ENCODE peak calls at places on chromosomes 13 and 19, in six cellular contexts. One of them, this sample, is unnamed.

GRCh38 chr13:21015284-21015683 is 46.1 kb downstream of the LATS2 start:
- DNase-seq in tibial nerve: no peak
- DNase-seq in GM23338: no peak
- DNase-seq in aorta: no peak
- DNase-seq in neural progenitor cell: no peak
- DNase-seq in OCI-LY7: no peak
- DNase-seq in this sample: no peak

GRCh38 chr13:35838356-35838755 is 292.8 kb downstream of the DCLK1 start:
- DNase-seq in GM23338: no peak
- DNase-seq in neural progenitor cell: no peak
- DNase-seq in tibial nerve: no peak
- DNase-seq in OCI-LY7: no peak
- DNase-seq in aorta: no peak
- DNase-seq in this sample: no peak

GRCh38 chr13:26600345-26600761 is 42.9 kb downstream of the WASF3 start:
- DNase-seq in OCI-LY7: no peak
- DNase-seq in GM23338: no peak
- DNase-seq in neural progenitor cell: no peak
- DNase-seq in aorta: no peak
- DNase-seq in tibial nerve: peak; percentile 41
- DNase-seq in this sample: no peak

GRCh38 chr13:20118268-20119140 is 42.3 kb downstream of the GJA3 start:
- DNase-seq in GM23338: peak; percentile 72
- DNase-seq in OCI-LY7: no peak
- DNase-seq in neural progenitor cell: peak; percentile 63
- DNase-seq in aorta: peak; percentile 86
- DNase-seq in tibial nerve: peak; percentile 10
- DNase-seq in this sample: no peak

GRCh38 chr13:73171926-73172325 is 113.1 kb downstream of the KLF5 start:
- DNase-seq in neural progenitor cell: no peak
- DNase-seq in OCI-LY7: no peak
- DNase-seq in GM23338: peak; percentile 49
- DNase-seq in aorta: no peak
- DNase-seq in tibial nerve: no peak
- DNase-seq in this sample: no peak

GRCh38 chr19:17450264-17451075 is 2.0 kb upstream of the TMEM221 start:
- DNase-seq in neural progenitor cell: no peak
- DNase-seq in GM23338: no peak
- DNase-seq in tibial nerve: no peak
- DNase-seq in aorta: no peak
- DNase-seq in OCI-LY7: no peak
- DNase-seq in this sample: no peak

GRCh38 chr13:111911754-111912452 is 155.0 kb upstream of the SOX1 start:
- DNase-seq in OCI-LY7: no peak
- DNase-seq in GM23338: no peak
- DNase-seq in aorta: no peak
- DNase-seq in tibial nerve: no peak
- DNase-seq in neural progenitor cell: no peak
- DNase-seq in this sample: no peak

GRCh38 chr19:49335071-49335783 is at the start of gene CD37:
- DNase-seq in aorta: peak; percentile 71
- DNase-seq in GM23338: no peak
- DNase-seq in tibial nerve: no peak
- DNase-seq in OCI-LY7: peak; percentile 82
- DNase-seq in neural progenitor cell: no peak
- DNase-seq in this sample: peak; percentile 59

GRCh38 chr19:49643466-49643865 is 1.5 kb downstream of the SCAF1 start:
- DNase-seq in GM23338: no peak
- DNase-seq in aorta: no peak
- DNase-seq in neural progenitor cell: no peak
- DNase-seq in OCI-LY7: no peak
- DNase-seq in tibial nerve: no peak
- DNase-seq in this sample: peak; percentile 24

GRCh38 chr13:106210327-106210726 is 325.1 kb downstream of the EFNB2 start:
- DNase-seq in OCI-LY7: no peak
- DNase-seq in aorta: no peak
- DNase-seq in GM23338: no peak
- DNase-seq in tibial nerve: no peak
- DNase-seq in neural progenitor cell: no peak
- DNase-seq in this sample: no peak

GRCh38 chr19:55635856-55636440 is 4.9 kb upstream of the ZNF580 start:
- DNase-seq in GM23338: no peak
- DNase-seq in tibial nerve: no peak
- DNase-seq in OCI-LY7: no peak
- DNase-seq in aorta: peak; percentile 25
- DNase-seq in neural progenitor cell: no peak
- DNase-seq in this sample: peak; percentile 20

GRCh38 chr13:19888799-19889198 is 25.4 kb upstream of the ZMYM5 start:
- DNase-seq in OCI-LY7: no peak
- DNase-seq in aorta: no peak
- DNase-seq in tibial nerve: no peak
- DNase-seq in GM23338: no peak
- DNase-seq in neural progenitor cell: no peak
- DNase-seq in this sample: peak; percentile 13

GRCh38 chr19:43469160-43469480 is 3.7 kb upstream of the LYPD3 start:
- DNase-seq in tibial nerve: no peak
- DNase-seq in aorta: no peak
- DNase-seq in OCI-LY7: peak; percentile 24
- DNase-seq in GM23338: no peak
- DNase-seq in neural progenitor cell: no peak
- DNase-seq in this sample: peak; percentile 57

GRCh38 chr13:31965361-31966066 is 66.1 kb upstream of the FRY start:
- DNase-seq in OCI-LY7: no peak
- DNase-seq in GM23338: no peak
- DNase-seq in aorta: no peak
- DNase-seq in neural progenitor cell: no peak
- DNase-seq in tibial nerve: no peak
- DNase-seq in this sample: peak; percentile 22

GRCh38 chr13:20799726-20800416 is 26.1 kb upstream of the EEF1AKMT1 start:
- DNase-seq in aorta: no peak
- DNase-seq in OCI-LY7: no peak
- DNase-seq in tibial nerve: no peak
- DNase-seq in neural progenitor cell: no peak
- DNase-seq in GM23338: no peak
- DNase-seq in this sample: no peak

GRCh38 chr13:52348983-52349780 is 56.8 kb downstream of the THSD1 start:
- DNase-seq in tibial nerve: no peak
- DNase-seq in GM23338: no peak
- DNase-seq in neural progenitor cell: no peak
- DNase-seq in OCI-LY7: no peak
- DNase-seq in aorta: no peak
- DNase-seq in this sample: no peak

GRCh38 chr13:113475280-113475679 is 15.2 kb downstream of the DCUN1D2 start:
- DNase-seq in OCI-LY7: no peak
- DNase-seq in GM23338: no peak
- DNase-seq in aorta: no peak
- DNase-seq in tibial nerve: no peak
- DNase-seq in neural progenitor cell: no peak
- DNase-seq in this sample: no peak

DNA sequence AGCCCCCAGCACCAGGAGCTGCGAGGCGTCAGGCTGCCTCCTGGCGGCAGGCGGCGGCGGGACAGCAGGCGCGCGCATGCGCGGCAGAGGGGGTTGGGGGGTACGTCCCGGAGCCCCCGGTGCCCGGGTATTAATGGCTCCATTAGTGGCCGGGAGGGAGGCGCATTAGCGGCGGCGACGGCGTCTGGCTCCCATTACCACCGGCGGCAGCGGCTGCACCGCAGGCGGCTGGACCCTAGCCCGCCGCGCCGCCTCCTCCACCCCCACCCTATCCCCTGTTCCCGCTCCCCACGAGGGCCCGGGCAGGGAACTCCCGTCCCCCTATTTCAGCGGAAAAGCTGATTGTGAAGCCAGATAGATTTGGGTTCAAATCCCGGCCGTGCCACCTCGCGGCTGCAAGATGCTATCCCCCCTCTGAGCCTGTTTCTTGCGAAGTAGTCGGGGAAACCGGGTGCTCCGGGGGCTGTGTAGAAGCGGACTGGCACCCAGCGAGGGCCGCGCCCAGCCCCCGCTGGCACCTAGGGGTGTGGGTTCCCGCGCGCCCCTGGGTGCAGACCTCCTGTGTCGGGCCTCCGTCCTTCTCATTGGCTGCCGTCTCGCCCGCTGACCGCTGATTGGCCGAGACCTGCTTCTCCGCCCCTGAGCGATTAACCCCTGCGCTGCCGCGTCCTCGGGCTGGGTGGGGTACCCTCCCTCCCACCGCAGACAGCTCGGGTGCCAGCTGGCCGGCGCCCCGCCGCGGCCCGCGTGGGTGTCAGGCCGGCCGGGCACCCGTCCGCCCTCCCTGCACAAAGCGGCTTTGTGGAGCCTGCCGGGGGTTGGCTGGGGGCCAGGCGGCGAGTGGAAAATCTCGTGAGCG is 11.1 kb downstream of the CIC start:
- DNase-seq in aorta: peak; percentile 99
- DNase-seq in neural progenitor cell: peak; percentile 94
- DNase-seq in tibial nerve: peak; percentile 93
- DNase-seq in GM23338: peak; percentile 79
- DNase-seq in OCI-LY7: peak; percentile 97
- DNase-seq in this sample: peak; percentile 87
- H3K4me1 ChIP-seq in aorta: no peaks in the 10 kb centered on the region
- H3K4me1 ChIP-seq in neural progenitor cell: peaks cover 38% of the 10 kb centered on the region
- H3K4me1 ChIP-seq in tibial nerve: peaks cover 62% of the 10 kb centered on the region
- H3K4me1 ChIP-seq in GM23338: peaks cover 29% of the 10 kb centered on the region
- H3K4me1 ChIP-seq in OCI-LY7: peaks cover 43% of the 10 kb centered on the region
- H3K4me1 ChIP-seq in this sample: peaks cover 59% of the 10 kb centered on the region

DNA sequence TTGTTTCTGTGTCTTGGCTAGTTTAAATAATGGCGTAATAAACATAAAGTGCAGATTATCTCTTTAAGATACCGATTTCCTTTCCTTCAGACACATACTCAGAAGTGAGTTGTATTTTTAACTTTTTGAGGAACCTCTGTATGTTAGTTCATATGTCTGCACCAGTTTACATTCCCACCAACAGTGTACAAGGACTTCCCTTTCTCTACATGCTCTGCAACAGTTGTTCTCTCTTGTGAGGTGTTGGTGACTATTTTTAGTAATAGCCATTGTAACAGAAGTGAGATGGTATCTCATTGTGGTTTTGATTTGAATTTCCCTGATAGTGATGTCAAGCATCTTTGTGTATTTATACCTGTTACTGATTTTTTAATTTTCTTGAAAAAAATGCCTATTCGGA is 418.6 kb downstream of the UQCRFS1 start:
- DNase-seq in neural progenitor cell: no peak
- DNase-seq in aorta: no peak
- DNase-seq in OCI-LY7: no peak
- DNase-seq in tibial nerve: no peak
- DNase-seq in GM23338: no peak
- DNase-seq in this sample: no peak
- H3K36me3 ChIP-seq in neural progenitor cell: no peaks in the 10 kb centered on the region
- H3K36me3 ChIP-seq in aorta: no peaks in the 10 kb centered on the region
- H3K36me3 ChIP-seq in OCI-LY7: no peaks in the 10 kb centered on the region
- H3K36me3 ChIP-seq in tibial nerve: no peaks in the 10 kb centered on the region
- H3K36me3 ChIP-seq in GM23338: no peaks in the 10 kb centered on the region
- H3K36me3 ChIP-seq in this sample: no peaks in the 10 kb centered on the region

DNA sequence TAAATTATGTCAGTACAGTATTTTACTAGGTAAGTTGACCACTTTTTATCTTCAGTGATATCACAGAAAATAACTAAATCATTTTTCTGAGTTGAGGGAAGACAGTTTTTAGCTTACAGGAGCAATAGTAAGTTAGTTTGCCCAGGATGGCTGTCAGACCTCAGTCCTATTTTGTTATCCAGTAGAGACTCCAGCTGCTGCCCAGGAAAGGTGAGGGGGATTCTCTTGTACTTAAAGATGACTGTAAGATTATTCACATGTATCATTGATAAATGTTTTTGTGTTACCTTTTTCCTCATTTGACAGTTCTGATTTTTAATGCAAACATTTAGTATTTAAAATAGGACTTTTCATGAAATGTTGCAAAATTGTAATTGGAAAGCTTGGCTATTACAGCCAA is 14.5 kb upstream of the GPR183 start:
- DNase-seq in tibial nerve: no peak
- DNase-seq in GM23338: no peak
- DNase-seq in aorta: no peak
- DNase-seq in OCI-LY7: no peak
- DNase-seq in neural progenitor cell: no peak
- DNase-seq in this sample: no peak
- H3K4me1 ChIP-seq in tibial nerve: peaks cover 17% of the 10 kb centered on the region
- H3K4me1 ChIP-seq in GM23338: no peaks in the 10 kb centered on the region
- H3K4me1 ChIP-seq in aorta: peaks cover 3% of the 10 kb centered on the region
- H3K4me1 ChIP-seq in OCI-LY7: peaks cover 17% of the 10 kb centered on the region
- H3K4me1 ChIP-seq in neural progenitor cell: no peaks in the 10 kb centered on the region
- H3K4me1 ChIP-seq in this sample: peaks cover 88% of the 10 kb centered on the region

GRCh38 chr19:39446365-39447084 is 1.1 kb downstream of the SUPT5H start:
- DNase-seq in aorta: no peak
- DNase-seq in OCI-LY7: no peak
- DNase-seq in neural progenitor cell: no peak
- DNase-seq in GM23338: no peak
- DNase-seq in tibial nerve: no peak
- DNase-seq in this sample: no peak

GRCh38 chr19:39444598-39445257 is 654 bp upstream of the SUPT5H start:
- DNase-seq in GM23338: peak; percentile 44
- DNase-seq in OCI-LY7: no peak
- DNase-seq in aorta: no peak
- DNase-seq in neural progenitor cell: no peak
- DNase-seq in tibial nerve: no peak
- DNase-seq in this sample: no peak

GRCh38 chr19:39445258-39446071 is at the start of gene SUPT5H:
- DNase-seq in OCI-LY7: peak; percentile 100
- DNase-seq in GM23338: peak; percentile 99
- DNase-seq in aorta: peak; percentile 99
- DNase-seq in tibial nerve: peak; percentile 94
- DNase-seq in neural progenitor cell: peak; percentile 99
- DNase-seq in this sample: peak; percentile 99

GRCh38 chr19:39449116-39449797 is 3.9 kb downstream of the SUPT5H start:
- DNase-seq in aorta: no peak
- DNase-seq in OCI-LY7: peak; percentile 38
- DNase-seq in GM23338: no peak
- DNase-seq in tibial nerve: no peak
- DNase-seq in neural progenitor cell: no peak
- DNase-seq in this sample: peak; percentile 21

DNA sequence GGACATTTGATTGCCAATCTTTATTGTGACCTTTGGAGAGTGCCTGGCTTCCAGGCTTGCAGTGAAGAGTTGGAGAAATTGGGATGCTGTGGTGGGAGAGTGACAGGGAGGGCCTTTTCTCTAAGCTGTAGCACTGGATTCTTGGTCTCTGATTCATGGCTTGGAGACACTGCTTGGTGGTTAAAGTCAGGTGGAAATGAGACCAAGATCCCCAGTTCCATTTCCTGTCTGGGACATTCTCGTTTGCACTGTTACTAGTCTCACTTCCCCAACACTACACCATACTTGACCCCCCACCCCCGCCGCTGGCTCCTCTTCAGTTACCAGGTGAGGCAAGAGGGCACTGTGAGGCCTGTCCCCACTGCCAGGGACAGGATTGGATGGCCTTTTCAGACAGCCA is 2.9 kb downstream of the SUPT5H start:
- DNase-seq in aorta: no peak
- DNase-seq in OCI-LY7: peak; percentile 76
- DNase-seq in neural progenitor cell: no peak
- DNase-seq in tibial nerve: no peak
- DNase-seq in GM23338: no peak
- DNase-seq in this sample: peak; percentile 37
- H3K36me3 ChIP-seq in aorta: no peaks in the 10 kb centered on the region
- H3K36me3 ChIP-seq in OCI-LY7: peaks cover 62% of the 10 kb centered on the region
- H3K36me3 ChIP-seq in neural progenitor cell: no peaks in the 10 kb centered on the region
- H3K36me3 ChIP-seq in tibial nerve: peaks cover 8% of the 10 kb centered on the region
- H3K36me3 ChIP-seq in GM23338: no peaks in the 10 kb centered on the region
- H3K36me3 ChIP-seq in this sample: peaks cover 16% of the 10 kb centered on the region